ENCODE peak calls at places on chromosomes 16 and 17, in nine cellular contexts. S is NCI-H1105, W is HFF-Myc, J is BJ, T is T-helper 1 cell, M is prostate gland, O is right cardiac atrium, C is AG20443, N is Daoy. K is an unnamed sample.

GRCh38 chr17:35087731-35088646 is 24.5 kb upstream of the RFFL start:
- DNase-seq in S (no peak), W (no peak), J (no peak), T (peak), M (peak), O (peak), C (peak), N (peak), K (no peak)

GRCh38 chr17:13287226-13287625 is 269.4 kb upstream of the ELAC2 start:
- DNase-seq in S (no peak), W (no peak), J (no peak), T (no peak), M (peak), O (no peak), C (no peak), N (no peak), K (no peak)

GRCh38 chr17:63537991-63538692 is 12.1 kb upstream of the DCAF7 start:
- DNase-seq in S (no peak), W (no peak), J (no peak), T (no peak), M (no peak), O (no peak), C (no peak), N (no peak), K (no peak)

GRCh38 chr17:37713028-37713431 is 31.8 kb downstream of the HNF1B start:
- DNase-seq in S (peak), W (no peak), J (no peak), T (no peak), M (no peak), O (no peak), C (no peak), N (no peak), K (no peak)

GRCh38 chr17:78376161-78376560 is 2.3 kb upstream of the PGS1 start:
- DNase-seq in S (no peak), W (no peak), J (no peak), T (no peak), M (no peak), O (no peak), C (no peak), N (no peak), K (no peak)

GRCh38 chr17:74212262-74212912 is 984 bp upstream of the TTYH2 start:
- DNase-seq in S (no peak), W (no peak), J (no peak), T (no peak), M (no peak), O (peak), C (no peak), N (peak), K (no peak)

GRCh38 chr17:1055751-1056645 is 59.1 kb downstream of the TIMM22 start:
- DNase-seq in S (peak), W (no peak), J (no peak), T (no peak), M (peak), O (peak), C (peak), N (peak), K (no peak)

GRCh38 chr17:49928826-49929475 is 40.0 kb upstream of the DLX4 start:
- DNase-seq in S (no peak), W (peak), J (no peak), T (no peak), M (no peak), O (no peak), C (peak), N (peak), K (no peak)

GRCh38 chr16:64933890-64934289 is 188.0 kb downstream of the CDH11 start:
- DNase-seq in S (no peak), W (no peak), J (no peak), T (no peak), M (no peak), O (peak), C (no peak), N (no peak), K (no peak)

GRCh38 chr17:77165577-77165976 is 24.8 kb downstream of the SEC14L1 start:
- DNase-seq in S (no peak), W (no peak), J (no peak), T (no peak), M (no peak), O (no peak), C (no peak), N (no peak), K (no peak)

GRCh38 chr17:50534222-50534978 is 1.9 kb downstream of the EPN3 start:
- DNase-seq in S (no peak), W (no peak), J (no peak), T (no peak), M (peak), O (no peak), C (peak), N (no peak), K (no peak)